ENCODE peak calls at places on chromosome 19, in five cellular contexts. D is transverse colon; U is mammary epithelial cell; F is CD4-positive, alpha-beta T cell; N is HEK293T. C is an unnamed sample.
A peak's percentile ranks its signal among the peaks of the same experiment; 100 is the strongest.

GRCh38 chr19:56167064-56167578 is 8.7 kb upstream of the GALP start:
- DNase-seq in D (no peak), U (no peak), F (no peak), N (no peak), C (no peak)

GRCh38 chr19:18972301-18972831 is 31.3 kb upstream of the HOMER3 start:
- DNase-seq in D (no peak), U (no peak), F (no peak), N (no peak), C (no peak)

GRCh38 chr19:10625003-10625761 is at the start of gene SLC44A2:
- DNase-seq in D (peak; percentile 93), U (peak; percentile 77), F (no peak), N (no peak), C (peak; percentile 97)

GRCh38 chr19:46775642-46776258 is 12.6 kb downstream of the SLC1A5 start:
- DNase-seq in D (no peak), U (no peak), F (no peak), N (no peak), C (no peak)

GRCh38 chr19:4374451-4375163 is 25.7 kb downstream of the SH3GL1 start:
- DNase-seq in D (peak; percentile 70), U (peak; percentile 74), F (no peak), N (no peak), C (peak; percentile 74)

GRCh38 chr19:15564534-15565168 is 50.4 kb upstream of the CYP4F8 start:
- DNase-seq in D (no peak), U (no peak), F (no peak), N (no peak), C (no peak)

GRCh38 chr19:50573741-50574461 is 5.7 kb upstream of the LRRC4B start:
- DNase-seq in D (no peak), U (no peak), F (no peak), N (no peak), C (no peak)

GRCh38 chr19:14632286-14632685 is 42.4 kb downstream of the ADGRE3 start:
- DNase-seq in D (no peak), U (peak; percentile 31), F (no peak), N (peak; percentile 56), C (peak; percentile 20)

GRCh38 chr19:15252398-15253018 is 20.3 kb upstream of the EPHX3 start:
- DNase-seq in D (no peak), U (no peak), F (no peak), N (peak; percentile 39), C (no peak)

GRCh38 chr19:8569066-8569761 is 8.0 kb downstream of the MYO1F start:
- DNase-seq in D (peak; percentile 62), U (peak; percentile 84), F (peak; percentile 60), N (no peak), C (peak; percentile 38)

GRCh38 chr19:56312337-56312736 is 2.3 kb downstream of the ZSCAN5A start:
- DNase-seq in D (no peak), U (no peak), F (no peak), N (no peak), C (no peak)

GRCh38 chr19:1935484-1936208 is 5.3 kb upstream of the CSNK1G2 start:
- DNase-seq in D (no peak), U (peak; percentile 24), F (no peak), N (no peak), C (no peak)

GRCh38 chr19:33055718-33056117 is 9.0 kb downstream of the RHPN2 start:
- DNase-seq in D (no peak), U (no peak), F (no peak), N (no peak), C (no peak)

GRCh38 chr19:3665681-3666544 is 34.4 kb downstream of the PIP5K1C start:
- DNase-seq in D (peak; percentile 70), U (peak; percentile 14), F (peak; percentile 72), N (peak; percentile 86), C (peak; percentile 73)

GRCh38 chr19:47232422-47233211 is 1.6 kb upstream of the BBC3 start:
- DNase-seq in D (peak; percentile 46), U (peak; percentile 92), F (no peak), N (no peak), C (peak; percentile 70)

GRCh38 chr19:13881231-13881691 is 4.3 kb downstream of the NANOS3 start:
- DNase-seq in D (no peak), U (no peak), F (no peak), N (no peak), C (peak; percentile 37)

GRCh38 chr19:16202320-16203255 is 4.9 kb downstream of the AP1M1 start:
- DNase-seq in D (no peak), U (no peak), F (no peak), N (no peak), C (no peak)

GRCh38 chr19:6828306-6828697 is 55.8 kb downstream of the VAV1 start:
- DNase-seq in D (no peak), U (peak; percentile 16), F (no peak), N (peak; percentile 58), C (no peak)

GRCh38 chr19:32870981-32871451 is 1.4 kb upstream of the SLC7A9 start:
- DNase-seq in D (no peak), U (no peak), F (no peak), N (no peak), C (no peak)

GRCh38 chr19:33781996-33782395 is 14.7 kb upstream of the KCTD15 start:
- DNase-seq in D (no peak), U (no peak), F (no peak), N (no peak), C (no peak)

GRCh38 chr19:21559444-21559843 is 54.0 kb downstream of the ZNF429 start:
- DNase-seq in D (peak; percentile 22), U (no peak), F (no peak), N (no peak), C (no peak)